ENCODE peak calls at places on chromosomes 16 and 17, in eight cellular contexts. N, U, B, D, E, S, L and M are unnamed samples.

GRCh38 chr16:28133666-28134065 is 70.2 kb upstream of the GSG1L start:
- DNase-seq in B (no peak), N (no peak), U (peak; percentile 47), S (no peak), E (no peak), D (no peak), L (no peak), M (no peak)

GRCh38 chr17:40541873-40542561 is 23.3 kb downstream of the CCR7 start:
- DNase-seq in U (no peak), D (no peak), S (no peak), L (peak; percentile 76), E (no peak), N (no peak), B (no peak), M (no peak)

GRCh38 chr16:31265329-31266245 is 5.8 kb downstream of the ITGAM start:
- DNase-seq in D (no peak), L (no peak), B (peak; percentile 49), U (no peak), S (peak; percentile 77), E (no peak), N (peak; percentile 21), M (no peak)

GRCh38 chr16:2497641-2498040 is 16.1 kb upstream of the ATP6V0C start:
- DNase-seq in D (no peak), N (no peak), E (no peak), U (no peak), S (no peak), L (no peak), B (no peak), M (no peak)

GRCh38 chr17:17823433-17824118 is 13.2 kb downstream of the SREBF1 start:
- DNase-seq in L (peak; percentile 84), S (peak; percentile 64), U (peak; percentile 87), E (peak; percentile 79), N (peak; percentile 86), D (peak; percentile 92), B (peak; percentile 89), M (peak; percentile 95)

GRCh38 chr17:31058958-31059357 is 35.8 kb upstream of the NF1 start:
- DNase-seq in D (no peak), L (no peak), B (no peak), S (no peak), E (no peak), U (no peak), N (no peak), M (no peak)

GRCh38 chr17:57570740-57571344 is 174.3 kb downstream of the CCDC182 start:
- DNase-seq in B (no peak), L (no peak), N (no peak), E (peak; percentile 35), S (no peak), D (no peak), U (no peak), M (no peak)

GRCh38 chr17:79822583-79823124 is 16.6 kb downstream of the CBX4 start:
- DNase-seq in B (no peak), E (no peak), N (no peak), D (no peak), S (no peak), L (no peak), U (no peak), M (no peak)

GRCh38 chr16:65967376-65967775 is 399.1 kb upstream of the CDH5 start:
- DNase-seq in B (no peak), N (no peak), L (no peak), U (no peak), E (no peak), D (no peak), S (no peak), M (no peak)

GRCh38 chr16:71473891-71474290 is 11.8 kb upstream of the ZNF23 start:
- DNase-seq in S (no peak), U (no peak), L (no peak), D (no peak), E (no peak), N (no peak), B (no peak), M (no peak)

GRCh38 chr17:21168555-21168865 is 41.7 kb downstream of the DHRS7B start:
- DNase-seq in N (no peak), L (no peak), E (no peak), S (no peak), U (no peak), B (no peak), D (no peak), M (no peak)

GRCh38 chr16:80362816-80363215 is 178.0 kb upstream of the DYNLRB2 start:
- DNase-seq in L (no peak), U (no peak), B (no peak), N (no peak), S (no peak), E (no peak), D (peak; percentile 26), M (no peak)

GRCh38 chr16:50160495-50161164 is 7.5 kb downstream of the TENT4B start:
- DNase-seq in S (no peak), U (no peak), L (no peak), B (no peak), N (no peak), E (no peak), D (no peak), M (no peak)

GRCh38 chr16:870856-871561 is 70.5 kb upstream of the GNG13 start:
- DNase-seq in E (no peak), S (no peak), B (no peak), D (no peak), L (no peak), U (no peak), N (no peak), M (no peak)

GRCh38 chr16:7487896-7488295 is 155.3 kb downstream of the RBFOX1 start:
- DNase-seq in B (no peak), N (no peak), S (no peak), D (no peak), L (no peak), U (no peak), E (no peak), M (no peak)

GRCh38 chr16:15435216-15435864 is 952 bp downstream of the BMERB1 start:
- DNase-seq in N (no peak), U (no peak), D (no peak), E (no peak), S (no peak), B (no peak), L (no peak), M (no peak)

GRCh38 chr16:67006930-67007658 is 18.7 kb downstream of the CES4A start:
- DNase-seq in N (no peak), B (no peak), E (no peak), D (no peak), U (no peak), L (no peak), S (no peak), M (no peak)

GRCh38 chr17:38602453-38602852 is 3.3 kb downstream of the SRCIN1 start:
- DNase-seq in D (no peak), S (no peak), U (no peak), N (no peak), E (no peak), B (no peak), L (no peak), M (no peak)

GRCh38 chr17:18332909-18333489 is 17.9 kb downstream of the SMCR8 start:
- DNase-seq in E (no peak), S (no peak), L (no peak), D (no peak), N (no peak), B (no peak), U (no peak), M (no peak)

GRCh38 chr17:82734987-82735866 is at the start of gene FN3K:
- DNase-seq in N (no peak), B (peak; percentile 65), D (peak; percentile 84), E (peak; percentile 67), S (no peak), U (peak; percentile 80), L (peak; percentile 47), M (peak; percentile 78)

GRCh38 chr17:68576811-68577551 is 24.2 kb downstream of the FAM20A start:
- DNase-seq in E (no peak), N (no peak), S (no peak), L (no peak), B (no peak), U (no peak), D (no peak), M (no peak)

GRCh38 chr16:84930298-84931106 is 80.8 kb downstream of the ZDHHC7 start:
- DNase-seq in N (no peak), E (no peak), L (no peak), B (no peak), D (no peak), S (no peak), U (no peak), M (no peak)

GRCh38 chr16:81558077-81558443 is 113.5 kb downstream of the CMIP start:
- DNase-seq in L (no peak), B (no peak), N (no peak), S (no peak), U (no peak), E (no peak), D (no peak), M (no peak)

GRCh38 chr16:59591480-59591879 is 857.4 kb upstream of the GOT2 start:
- DNase-seq in L (no peak), U (no peak), D (no peak), E (no peak), B (no peak), N (no peak), S (no peak), M (no peak)

GRCh38 chr17:75819723-75820410 is 24.3 kb downstream of the UNC13D start:
- DNase-seq in U (no peak), L (no peak), N (no peak), S (no peak), E (no peak), D (no peak), B (no peak), M (no peak)